ENCODE peak calls at places on chromosome 2, in six cellular contexts. E is cardiac muscle cell, Y is breast epithelium, Q is left ventricle myocardium inferior, G is psoas muscle, W is sigmoid colon. M is an unnamed sample.

GRCh38 chr2:173079968-173080860 is 4.6 kb downstream of the MAP3K20 start:
- DNase-seq in W (no peak), Q (no peak), Y (no peak), G (no peak), E (no peak), M (no peak)

GRCh38 chr2:95023222-95023597 is 2.3 kb upstream of the MAL start:
- DNase-seq in E (no peak), Q (no peak), W (no peak), G (no peak), Y (no peak), M (no peak)

GRCh38 chr2:3377279-3377611 is 373 bp downstream of the EIPR1 start:
- DNase-seq in Q (no peak), W (no peak), Y (no peak), E (no peak), G (no peak), M (no peak)

GRCh38 chr2:113799375-113799774 is 42.9 kb upstream of the SLC35F5 start:
- DNase-seq in Y (no peak), W (no peak), E (no peak), G (no peak), Q (no peak), M (no peak)

GRCh38 chr2:198296665-198297308 is 492.4 kb downstream of the PLCL1 start:
- DNase-seq in Y (no peak), G (no peak), W (no peak), E (peak; percentile 86), Q (no peak), M (peak; percentile 69)

GRCh38 chr2:212531499-212531898 is 7.1 kb downstream of the ERBB4 start:
- DNase-seq in E (no peak), Y (no peak), G (no peak), W (no peak), Q (no peak), M (no peak)

GRCh38 chr2:11026286-11026921 is 114.7 kb downstream of the KCNF1 start:
- DNase-seq in E (no peak), W (no peak), G (no peak), Y (no peak), Q (no peak), M (no peak)

GRCh38 chr2:45823723-45824206 is 172.3 kb downstream of the PRKCE start:
- DNase-seq in Y (peak; percentile 97), G (peak; percentile 95), Q (peak; percentile 83), E (no peak), W (peak; percentile 97), M (no peak)

GRCh38 chr2:207061181-207061580 is 104.6 kb downstream of the KLF7 start:
- DNase-seq in Q (no peak), G (no peak), W (no peak), E (no peak), Y (no peak), M (no peak)

GRCh38 chr2:86078801-86079545 is 26.7 kb downstream of the POLR1A start:
- DNase-seq in W (no peak), Q (no peak), E (peak; percentile 43), Y (no peak), G (no peak), M (peak; percentile 50)

GRCh38 chr2:241728627-241729026 is 5.8 kb upstream of the D2HGDH start:
- DNase-seq in W (no peak), Q (peak; percentile 80), Y (no peak), G (peak; percentile 90), E (no peak), M (peak; percentile 52)

GRCh38 chr2:63440612-63441011 is 147.7 kb downstream of the WDPCP start:
- DNase-seq in W (no peak), Q (no peak), E (no peak), Y (no peak), G (no peak), M (no peak)

GRCh38 chr2:195515551-195515950 is 141.5 kb upstream of the SLC39A10 start:
- DNase-seq in G (no peak), W (no peak), E (no peak), Q (no peak), Y (no peak), M (no peak)

GRCh38 chr2:156229724-156230362 is 102.7 kb downstream of the NR4A2 start:
- DNase-seq in E (no peak), W (no peak), G (no peak), Y (no peak), Q (no peak), M (no peak)

GRCh38 chr2:120044336-120044735 is 31.5 kb downstream of the EPB41L5 start:
- DNase-seq in Y (no peak), Q (no peak), E (no peak), W (no peak), G (no peak), M (no peak)

GRCh38 chr2:24076849-24077534 is 866 bp upstream of the SF3B6 start:
- DNase-seq in W (no peak), Q (no peak), Y (no peak), E (peak; percentile 24), G (no peak), M (no peak)

GRCh38 chr2:96647681-96648080 is 5.1 kb downstream of the FER1L5 start:
- DNase-seq in W (no peak), Y (no peak), Q (no peak), E (no peak), G (no peak), M (no peak)

GRCh38 chr2:31231571-31232287 is 2.2 kb upstream of the EHD3 start:
- DNase-seq in W (no peak), E (peak; percentile 76), G (no peak), Y (no peak), Q (peak; percentile 51), M (no peak)

GRCh38 chr2:108409768-108410167 is 32.0 kb downstream of the SULT1C4 start:
- DNase-seq in Q (no peak), E (no peak), W (no peak), Y (no peak), G (no peak), M (no peak)

DNA sequence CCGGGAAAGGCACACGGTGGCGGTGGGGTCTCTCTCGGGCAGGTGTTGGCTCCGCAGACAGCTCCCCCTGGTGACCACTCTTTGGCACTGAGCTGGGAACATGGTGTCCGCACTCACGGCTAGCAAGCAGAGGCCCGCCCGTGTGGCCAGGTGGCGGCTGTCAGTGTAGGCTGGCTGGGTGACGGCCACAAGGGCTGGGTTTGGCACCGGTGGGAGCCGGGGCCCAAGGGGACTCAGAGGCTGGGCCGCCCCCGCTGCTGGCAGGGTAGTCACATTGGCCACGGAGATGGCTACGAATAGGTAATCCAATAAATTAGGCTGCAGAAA is 1071.7 kb downstream of the RPIA start:
- DNase-seq in E (no peak), G (peak; percentile 45), W (peak; percentile 65), Q (no peak), Y (no peak), M (peak; percentile 23)
- H3K9me3 ChIP-seq in E (no peaks in the 10 kb centered on the region), G (no peaks in the 10 kb centered on the region), W (peaks cover 7% of the 10 kb centered on the region), Q (peaks cover 9% of the 10 kb centered on the region), Y (peaks cover 47% of the 10 kb centered on the region), M (peaks cover 29% of the 10 kb centered on the region)

GRCh38 chr2:130372833-130373807 is 17.3 kb downstream of the PTPN18 start:
- DNase-seq in W (peak; percentile 45), E (no peak), G (no peak), Y (no peak), Q (no peak), M (no peak)

GRCh38 chr2:130370490-130370889 is 14.6 kb downstream of the PTPN18 start:
- DNase-seq in W (peak; percentile 61), G (no peak), Q (no peak), Y (no peak), E (no peak), M (no peak)

GRCh38 chr2:130369589-130370341 is 13.9 kb downstream of the PTPN18 start:
- DNase-seq in G (no peak), Q (no peak), Y (no peak), W (peak; percentile 40), E (peak; percentile 36), M (no peak)

GRCh38 chr2:130372055-130372832 is 16.4 kb downstream of the PTPN18 start:
- DNase-seq in E (peak; percentile 92), Q (peak; percentile 92), G (peak; percentile 94), W (peak; percentile 93), Y (peak; percentile 59), M (peak; percentile 98)

GRCh38 chr2:130371723-130372054 is 15.8 kb downstream of the PTPN18 start:
- DNase-seq in G (no peak), E (no peak), W (peak; percentile 67), Q (no peak), Y (peak; percentile 29), M (no peak)
- H3K36me3 ChIP-seq in G (no peaks in the 10 kb centered on the region), E (no peaks in the 10 kb centered on the region), W (no peaks in the 10 kb centered on the region), Q (peaks cover 7% of the 10 kb centered on the region), Y (no peaks in the 10 kb centered on the region), M (no peaks in the 10 kb centered on the region)

DNA sequence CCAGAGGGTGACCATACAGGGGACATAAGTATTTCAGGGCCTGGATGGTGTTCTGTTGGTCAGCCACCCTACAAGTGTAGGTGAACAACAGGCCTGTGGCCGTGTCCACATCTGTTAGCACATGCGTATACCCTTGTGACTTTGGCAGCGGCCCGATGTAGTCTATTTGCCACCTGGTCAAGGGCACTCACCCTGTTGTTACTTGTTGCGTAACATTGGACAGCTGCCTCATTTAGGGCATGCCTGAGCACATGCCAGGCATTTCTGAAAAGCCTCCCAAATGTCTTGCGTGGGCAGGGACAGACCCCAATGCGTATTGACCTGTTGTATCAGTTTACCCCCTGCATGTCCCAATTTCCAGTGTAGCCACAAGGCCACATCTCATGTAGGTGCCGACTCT is 235.0 kb downstream of the MBD5 start:
- DNase-seq in Y (no peak), E (no peak), W (no peak), Q (no peak), G (no peak), M (no peak)
- H3K9me3 ChIP-seq in Y (peaks cover 8% of the 10 kb centered on the region), E (no peaks in the 10 kb centered on the region), W (no peaks in the 10 kb centered on the region), Q (peaks cover 10% of the 10 kb centered on the region), G (peaks cover 10% of the 10 kb centered on the region), M (peaks cover 18% of the 10 kb centered on the region)

GRCh38 chr2:71615769-71616730 is 162.7 kb downstream of the DYSF start:
- DNase-seq in Q (no peak), W (peak; percentile 48), G (no peak), E (no peak), Y (peak; percentile 12), M (no peak)

GRCh38 chr2:71618327-71619113 is 165.2 kb downstream of the DYSF start:
- DNase-seq in E (peak; percentile 46), G (peak; percentile 45), Q (no peak), W (peak; percentile 57), Y (peak; percentile 6), M (no peak)

GRCh38 chr2:71619230-71619741 is 165.9 kb downstream of the DYSF start:
- DNase-seq in Q (no peak), G (peak; percentile 32), Y (peak; percentile 10), W (peak; percentile 54), E (no peak), M (no peak)

GRCh38 chr2:71614976-71615768 is 161.8 kb downstream of the DYSF start:
- DNase-seq in Q (peak; percentile 93), W (peak; percentile 96), E (peak; percentile 39), Y (peak; percentile 39), G (peak; percentile 92), M (peak; percentile 60)

GRCh38 chr2:71617266-71617665 is 163.9 kb downstream of the DYSF start:
- DNase-seq in Y (no peak), G (no peak), Q (no peak), E (no peak), W (no peak), M (no peak)
- H3K36me3 ChIP-seq in Y (no peaks in the 10 kb centered on the region), G (peaks cover 24% of the 10 kb centered on the region), Q (peaks cover 11% of the 10 kb centered on the region), E (no peaks in the 10 kb centered on the region), W (no peaks in the 10 kb centered on the region), M (no peaks in the 10 kb centered on the region)

M was measured in mucosa of descending colon.